ENCODE peak calls at places on chromosomes 12 and 14, in five cellular contexts. H is neuronal stem cell, L is H9, N is H1, B is trophoblast cell. U is an unnamed sample.

GRCh38 chr14:65780566-65780965 is 368.0 kb downstream of the FUT8 start:
- DNase-seq in L (no peak), N (no peak), B (no peak), H (no peak), U (no peak)

GRCh38 chr12:14795028-14795448 is 8.2 kb downstream of the WBP11 start:
- DNase-seq in L (no peak), N (no peak), B (no peak), H (no peak), U (no peak)

GRCh38 chr12:108338915-108339657 is at the start of gene CMKLR1:
- DNase-seq in N (peak), L (peak), H (no peak), B (no peak), U (no peak)

GRCh38 chr12:97308576-97309198 is 153.9 kb upstream of the RMST start:
- DNase-seq in L (no peak), B (peak), H (peak), N (no peak), U (peak)

GRCh38 chr14:23306412-23307145 is at the start of gene BCL2L2:
- DNase-seq in N (peak), B (peak), L (peak), H (peak), U (peak)

GRCh38 chr14:51396222-51396815 is 156.3 kb downstream of the TMX1 start:
- DNase-seq in L (no peak), B (peak), N (no peak), H (no peak), U (peak)

GRCh38 chr12:47885012-47885501 is 19.7 kb downstream of the VDR start:
- DNase-seq in N (no peak), H (no peak), B (no peak), L (no peak), U (no peak)

GRCh38 chr12:99259040-99259934 is 388.3 kb upstream of the GARIN6 start:
- DNase-seq in N (no peak), H (no peak), B (peak), L (no peak), U (peak)

GRCh38 chr14:69807192-69807591 is 10.2 kb upstream of the SLC10A1 start:
- DNase-seq in L (no peak), N (no peak), H (no peak), B (no peak), U (no peak)

GRCh38 chr12:78865297-78865955 is 852 bp downstream of the SYT1 start:
- DNase-seq in B (no peak), L (no peak), N (no peak), H (no peak), U (no peak)

GRCh38 chr14:88013750-88014349 is 8.9 kb downstream of the GPR65 start:
- DNase-seq in B (peak), H (peak), L (peak), N (peak), U (peak)

GRCh38 chr14:22319526-22320352 is 269.3 kb downstream of the DAD1 start:
- DNase-seq in B (peak), H (no peak), L (peak), N (no peak), U (peak)

GRCh38 chr14:103846569-103847438 is 571 bp downstream of the PPP1R13B start:
- DNase-seq in B (peak), N (peak), H (no peak), L (peak), U (peak)

GRCh38 chr12:104707794-104708558 is 250.1 kb downstream of the SLC41A2 start:
- DNase-seq in L (no peak), H (no peak), B (no peak), N (no peak), U (no peak)
- H2BK12ac ChIP-seq in L (no peak), H (no peak), B (no peak), N (peak), U (no peak)

DNA sequence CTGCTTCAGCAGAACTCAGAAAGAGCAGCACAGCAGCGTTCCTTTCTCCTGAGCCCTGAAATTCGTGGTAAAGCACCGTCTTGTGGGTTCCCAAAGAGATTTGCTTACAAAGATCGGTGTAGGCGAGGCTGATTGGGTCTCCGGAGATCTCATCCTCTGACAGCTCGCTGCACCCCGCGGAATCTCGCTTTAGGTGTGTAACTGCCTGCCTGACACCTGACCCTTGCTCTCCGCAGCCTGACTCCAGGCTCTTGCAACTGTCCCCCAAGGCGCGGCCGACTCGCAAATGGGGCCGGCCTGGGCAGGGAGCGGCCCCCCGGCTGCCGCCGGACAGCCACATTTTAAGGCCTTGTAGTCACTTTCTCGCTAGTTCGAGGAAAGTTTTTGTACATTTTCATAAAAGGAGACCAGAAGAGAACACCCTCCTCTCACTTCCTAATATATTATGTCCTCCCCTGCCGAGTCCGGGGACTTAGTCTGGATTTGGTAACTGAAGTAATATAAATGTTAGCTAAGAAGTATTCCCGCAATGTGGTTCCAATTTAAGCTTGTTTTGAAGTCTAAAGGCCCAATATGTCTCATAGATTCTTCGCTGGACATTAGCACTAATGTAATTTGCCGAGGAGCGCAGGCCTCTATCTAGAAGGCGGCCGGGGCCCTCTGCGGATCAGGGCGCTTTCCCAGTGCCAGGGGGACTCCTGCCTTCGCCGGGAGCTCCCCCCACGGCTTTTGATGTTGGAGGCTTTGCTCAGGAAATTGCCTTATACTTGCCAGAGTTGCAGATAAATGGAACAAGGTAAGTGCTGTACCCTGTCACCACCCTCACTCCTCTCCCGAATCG is 177.3 kb upstream of the CDKN3 start:
- DNase-seq in N (peak), L (peak), B (no peak), H (no peak), U (no peak)
- H3K4me2 ChIP-seq in N (peak), L (peak), B (peak), H (peak), U (peak)

GRCh38 chr14:63974176-63974575 is 121.4 kb downstream of the SYNE2 start:
- DNase-seq in L (no peak), H (no peak), N (no peak), B (no peak), U (no peak)
- H2BK12ac ChIP-seq in L (no peak), H (no peak), N (no peak), B (no peak), U (no peak)

DNA sequence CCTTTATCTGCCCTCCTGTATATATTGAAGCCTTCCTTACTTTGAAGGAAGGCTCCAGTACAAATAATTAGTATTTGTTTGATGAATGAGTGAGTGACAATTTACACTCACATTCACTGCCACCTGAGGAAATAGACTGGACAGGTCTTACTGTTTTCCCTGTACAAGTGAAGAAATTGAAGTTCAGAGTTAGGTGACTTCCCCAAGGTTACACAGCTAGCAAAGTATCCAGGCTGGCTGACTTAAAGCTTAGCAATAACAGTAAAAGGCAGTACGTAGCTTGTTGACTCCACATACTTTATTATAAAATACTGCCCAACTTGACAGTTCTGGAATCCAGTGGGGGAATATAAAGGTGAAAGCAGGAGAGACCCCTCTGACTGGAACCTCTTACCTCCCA is 2.6 kb upstream of the KRT18 start:
- DNase-seq in B (peak), N (no peak), L (no peak), H (no peak), U (peak)
- H3K4me2 ChIP-seq in B (peak), N (peak), L (peak), H (no peak), U (no peak)

DNA sequence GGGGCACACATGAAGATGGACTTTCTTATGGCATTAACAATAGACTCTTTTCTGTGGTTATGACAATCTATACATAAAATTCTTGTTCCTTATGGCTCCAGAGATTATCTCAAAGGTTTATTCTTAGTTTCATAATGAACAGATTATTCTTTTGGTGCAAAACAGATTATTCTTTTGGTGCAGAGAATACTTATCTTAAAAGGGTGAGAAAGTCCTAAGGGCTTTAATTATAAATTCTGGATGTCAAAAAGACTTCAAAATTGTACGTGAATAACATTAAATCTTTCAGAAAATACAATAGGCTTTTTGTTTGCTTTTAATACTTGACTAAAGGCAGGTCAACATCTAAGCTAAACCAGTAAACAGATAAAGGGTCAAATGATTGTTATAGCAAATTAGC is 69.3 kb downstream of the MNAT1 start:
- DNase-seq in N (no peak), L (no peak), H (no peak), B (no peak), U (no peak)
- H2BK12ac ChIP-seq in N (no peak), L (no peak), H (no peak), B (no peak), U (no peak)

GRCh38 chr12:27031531-27031930 is 9.2 kb downstream of the MED21 start:
- DNase-seq in L (no peak), H (no peak), N (no peak), B (no peak), U (no peak)
- H3K4me2 ChIP-seq in L (no peak), H (no peak), N (no peak), B (no peak), U (no peak)

DNA sequence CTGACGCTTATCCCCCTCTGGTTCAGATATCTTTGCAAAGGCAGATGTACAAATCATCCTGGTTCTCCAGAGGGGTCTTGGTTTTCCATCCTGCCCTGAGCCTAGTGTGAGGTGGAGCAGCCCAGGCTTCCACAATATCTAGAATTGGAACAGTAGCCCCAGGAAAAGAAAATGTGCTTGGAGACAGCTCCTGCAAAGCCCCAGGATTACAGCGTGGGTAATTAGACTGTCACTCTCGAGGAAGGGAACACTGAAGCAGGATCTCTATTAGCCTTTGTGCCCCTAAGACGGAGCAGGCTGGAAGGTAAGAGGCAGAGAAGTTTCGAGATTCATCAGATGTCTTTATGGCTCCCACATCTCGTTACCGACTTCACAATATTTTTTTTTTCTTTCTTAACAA is 59.4 kb downstream of the TMEM132C start:
- DNase-seq in H (no peak), N (no peak), L (no peak), B (no peak), U (no peak)
- H2BK12ac ChIP-seq in H (no peak), N (no peak), L (no peak), B (no peak), U (no peak)

U was measured in mesenchymal stem cell.